ENCODE peak calls at places on chromosomes 4 and X, in five cellular contexts. One of them, this sample, is unnamed.
A peak's percentile ranks its signal among the peaks of the same experiment; 100 is the strongest.

GRCh38 chr4:179755322-179755721 is 2313.1 kb upstream of the AGA start:
- DNase-seq in CD8-positive, alpha-beta T cell: no peak
- DNase-seq in neural progenitor cell: no peak
- DNase-seq in tibial artery: no peak
- DNase-seq in astrocyte of the spinal cord: no peak
- DNase-seq in this sample: no peak

GRCh38 chr4:135277980-135278315 is 1076.4 kb upstream of the PABPC4L start:
- DNase-seq in neural progenitor cell: peak; percentile 55
- DNase-seq in CD8-positive, alpha-beta T cell: no peak
- DNase-seq in astrocyte of the spinal cord: no peak
- DNase-seq in tibial artery: no peak
- DNase-seq in this sample: no peak

GRCh38 chr4:93776386-93777080 is 52.0 kb upstream of the ATOH1 start:
- DNase-seq in tibial artery: no peak
- DNase-seq in astrocyte of the spinal cord: peak; percentile 58
- DNase-seq in CD8-positive, alpha-beta T cell: no peak
- DNase-seq in neural progenitor cell: no peak
- DNase-seq in this sample: no peak

GRCh38 chr4:76515975-76516853 is 81.2 kb downstream of the SHROOM3 start:
- DNase-seq in astrocyte of the spinal cord: no peak
- DNase-seq in neural progenitor cell: no peak
- DNase-seq in CD8-positive, alpha-beta T cell: no peak
- DNase-seq in tibial artery: no peak
- DNase-seq in this sample: no peak

GRCh38 chrX:119399772-119400101 is 601 bp downstream of the SLC25A43 start:
- DNase-seq in astrocyte of the spinal cord: peak; percentile 24
- DNase-seq in CD8-positive, alpha-beta T cell: no peak
- DNase-seq in tibial artery: no peak
- DNase-seq in neural progenitor cell: peak; percentile 33
- DNase-seq in this sample: no peak

GRCh38 chrX:3712080-3712869 is 1.2 kb downstream of the PRKX start:
- DNase-seq in CD8-positive, alpha-beta T cell: no peak
- DNase-seq in astrocyte of the spinal cord: peak; percentile 33
- DNase-seq in tibial artery: peak; percentile 21
- DNase-seq in neural progenitor cell: peak; percentile 12
- DNase-seq in this sample: no peak

GRCh38 chrX:121389976-121390709 is 342.7 kb downstream of the GLUD2 start:
- DNase-seq in neural progenitor cell: no peak
- DNase-seq in CD8-positive, alpha-beta T cell: no peak
- DNase-seq in astrocyte of the spinal cord: peak; percentile 29
- DNase-seq in tibial artery: no peak
- DNase-seq in this sample: peak; percentile 2

GRCh38 chr4:171928336-171928735 is 115.1 kb downstream of the GALNTL6 start:
- DNase-seq in astrocyte of the spinal cord: no peak
- DNase-seq in CD8-positive, alpha-beta T cell: no peak
- DNase-seq in neural progenitor cell: no peak
- DNase-seq in tibial artery: no peak
- DNase-seq in this sample: no peak

GRCh38 chrX:121558886-121559285 is 511.5 kb downstream of the GLUD2 start:
- DNase-seq in astrocyte of the spinal cord: no peak
- DNase-seq in tibial artery: no peak
- DNase-seq in CD8-positive, alpha-beta T cell: no peak
- DNase-seq in neural progenitor cell: no peak
- DNase-seq in this sample: no peak

GRCh38 chr4:89324671-89325070 is 17.1 kb upstream of the GPRIN3 start:
- DNase-seq in astrocyte of the spinal cord: peak; percentile 6
- DNase-seq in tibial artery: no peak
- DNase-seq in CD8-positive, alpha-beta T cell: no peak
- DNase-seq in neural progenitor cell: no peak
- DNase-seq in this sample: no peak

GRCh38 chr4:93359609-93360008 is 468.9 kb upstream of the ATOH1 start:
- DNase-seq in neural progenitor cell: no peak
- DNase-seq in tibial artery: no peak
- DNase-seq in astrocyte of the spinal cord: no peak
- DNase-seq in CD8-positive, alpha-beta T cell: no peak
- DNase-seq in this sample: no peak

GRCh38 chr4:105878668-105879067 is 16.6 kb upstream of the NPNT start:
- DNase-seq in tibial artery: no peak
- DNase-seq in astrocyte of the spinal cord: no peak
- DNase-seq in CD8-positive, alpha-beta T cell: no peak
- DNase-seq in neural progenitor cell: no peak
- DNase-seq in this sample: no peak

GRCh38 chrX:47097018-47097417 is 18.8 kb downstream of the RGN start:
- DNase-seq in neural progenitor cell: no peak
- DNase-seq in astrocyte of the spinal cord: no peak
- DNase-seq in CD8-positive, alpha-beta T cell: no peak
- DNase-seq in tibial artery: no peak
- DNase-seq in this sample: no peak

GRCh38 chrX:51144828-51145442 is 187.7 kb upstream of the NUDT10 start:
- DNase-seq in neural progenitor cell: peak; percentile 76
- DNase-seq in astrocyte of the spinal cord: peak; percentile 5
- DNase-seq in CD8-positive, alpha-beta T cell: peak; percentile 12
- DNase-seq in tibial artery: no peak
- DNase-seq in this sample: no peak

GRCh38 chr4:84474107-84474506 is 25.0 kb downstream of the NKX6-1 start:
- DNase-seq in neural progenitor cell: no peak
- DNase-seq in astrocyte of the spinal cord: no peak
- DNase-seq in tibial artery: no peak
- DNase-seq in CD8-positive, alpha-beta T cell: no peak
- DNase-seq in this sample: no peak

GRCh38 chrX:49237060-49237459 is 1.8 kb downstream of the CCDC22 start:
- DNase-seq in CD8-positive, alpha-beta T cell: no peak
- DNase-seq in astrocyte of the spinal cord: no peak
- DNase-seq in neural progenitor cell: no peak
- DNase-seq in tibial artery: peak; percentile 27
- DNase-seq in this sample: no peak

GRCh38 chr4:159446266-159446976 is 343.5 kb downstream of the RAPGEF2 start:
- DNase-seq in tibial artery: peak; percentile 40
- DNase-seq in astrocyte of the spinal cord: peak; percentile 80
- DNase-seq in CD8-positive, alpha-beta T cell: no peak
- DNase-seq in neural progenitor cell: peak; percentile 69
- DNase-seq in this sample: peak; percentile 49

GRCh38 chr4:157217708-157218107 is 2.8 kb upstream of the GRIA2 start:
- DNase-seq in astrocyte of the spinal cord: peak; percentile 45
- DNase-seq in tibial artery: no peak
- DNase-seq in neural progenitor cell: peak; percentile 35
- DNase-seq in CD8-positive, alpha-beta T cell: no peak
- DNase-seq in this sample: no peak

GRCh38 chr4:76767983-76768382 is 130.0 kb downstream of the SOWAHB start:
- DNase-seq in astrocyte of the spinal cord: peak; percentile 27
- DNase-seq in CD8-positive, alpha-beta T cell: no peak
- DNase-seq in neural progenitor cell: no peak
- DNase-seq in tibial artery: no peak
- DNase-seq in this sample: no peak

GRCh38 chr4:6228158-6229067 is 28.1 kb upstream of the JAKMIP1 start:
- DNase-seq in neural progenitor cell: no peak
- DNase-seq in CD8-positive, alpha-beta T cell: no peak
- DNase-seq in astrocyte of the spinal cord: no peak
- DNase-seq in tibial artery: no peak
- DNase-seq in this sample: no peak

GRCh38 chrX:53571494-53571893 is 115.0 kb downstream of the HUWE1 start:
- DNase-seq in astrocyte of the spinal cord: no peak
- DNase-seq in CD8-positive, alpha-beta T cell: no peak
- DNase-seq in neural progenitor cell: no peak
- DNase-seq in tibial artery: no peak
- DNase-seq in this sample: no peak

GRCh38 chrX:115642304-115642703 is 81.3 kb downstream of the PLS3 start:
- DNase-seq in CD8-positive, alpha-beta T cell: no peak
- DNase-seq in tibial artery: no peak
- DNase-seq in neural progenitor cell: peak; percentile 5
- DNase-seq in astrocyte of the spinal cord: no peak
- DNase-seq in this sample: no peak

GRCh38 chr4:107034982-107035710 is 967 bp downstream of the DKK2 start:
- DNase-seq in neural progenitor cell: peak; percentile 72
- DNase-seq in astrocyte of the spinal cord: peak; percentile 45
- DNase-seq in CD8-positive, alpha-beta T cell: no peak
- DNase-seq in tibial artery: peak; percentile 21
- DNase-seq in this sample: no peak

GRCh38 chrX:105190252-105190853 is 30.1 kb downstream of the TEX13A start:
- DNase-seq in neural progenitor cell: peak; percentile 10
- DNase-seq in tibial artery: no peak
- DNase-seq in astrocyte of the spinal cord: peak; percentile 40
- DNase-seq in CD8-positive, alpha-beta T cell: no peak
- DNase-seq in this sample: no peak

GRCh38 chrX:21741869-21742701 is 15.8 kb downstream of the SMPX start:
- DNase-seq in tibial artery: no peak
- DNase-seq in neural progenitor cell: no peak
- DNase-seq in astrocyte of the spinal cord: no peak
- DNase-seq in CD8-positive, alpha-beta T cell: no peak
- DNase-seq in this sample: no peak

GRCh38 chr4:23815351-23815750 is 74.5 kb downstream of the PPARGC1A start:
- DNase-seq in tibial artery: no peak
- DNase-seq in neural progenitor cell: no peak
- DNase-seq in CD8-positive, alpha-beta T cell: no peak
- DNase-seq in astrocyte of the spinal cord: no peak
- DNase-seq in this sample: no peak

GRCh38 chrX:82208976-82209375 is 1007.1 kb downstream of the SH3BGRL start:
- DNase-seq in tibial artery: no peak
- DNase-seq in astrocyte of the spinal cord: no peak
- DNase-seq in CD8-positive, alpha-beta T cell: no peak
- DNase-seq in neural progenitor cell: no peak
- DNase-seq in this sample: no peak

GRCh38 chr4:8694651-8695151 is 102.1 kb downstream of the CPZ start:
- DNase-seq in CD8-positive, alpha-beta T cell: no peak
- DNase-seq in astrocyte of the spinal cord: no peak
- DNase-seq in neural progenitor cell: no peak
- DNase-seq in tibial artery: no peak
- DNase-seq in this sample: no peak

GRCh38 chr4:77158487-77158861 is 1.5 kb downstream of the CCNG2 start:
- DNase-seq in CD8-positive, alpha-beta T cell: no peak
- DNase-seq in neural progenitor cell: no peak
- DNase-seq in astrocyte of the spinal cord: no peak
- DNase-seq in tibial artery: peak; percentile 30
- DNase-seq in this sample: no peak

GRCh38 chr4:171142045-171142444 is 671.2 kb upstream of the GALNTL6 start:
- DNase-seq in tibial artery: no peak
- DNase-seq in neural progenitor cell: no peak
- DNase-seq in astrocyte of the spinal cord: no peak
- DNase-seq in CD8-positive, alpha-beta T cell: no peak
- DNase-seq in this sample: no peak

GRCh38 chrX:41452565-41452964 is 5.4 kb downstream of the NYX start:
- DNase-seq in tibial artery: no peak
- DNase-seq in astrocyte of the spinal cord: no peak
- DNase-seq in neural progenitor cell: no peak
- DNase-seq in CD8-positive, alpha-beta T cell: no peak
- DNase-seq in this sample: no peak

GRCh38 chrX:41459714-41460113 is 12.6 kb downstream of the NYX start:
- DNase-seq in CD8-positive, alpha-beta T cell: no peak
- DNase-seq in astrocyte of the spinal cord: no peak
- DNase-seq in tibial artery: no peak
- DNase-seq in neural progenitor cell: no peak
- DNase-seq in this sample: no peak

GRCh38 chrX:41452972-41453371 is 5.8 kb downstream of the NYX start:
- DNase-seq in neural progenitor cell: no peak
- DNase-seq in CD8-positive, alpha-beta T cell: no peak
- DNase-seq in tibial artery: no peak
- DNase-seq in astrocyte of the spinal cord: peak; percentile 80
- DNase-seq in this sample: no peak

GRCh38 chrX:41457618-41458192 is 10.6 kb downstream of the NYX start:
- DNase-seq in neural progenitor cell: no peak
- DNase-seq in tibial artery: no peak
- DNase-seq in CD8-positive, alpha-beta T cell: no peak
- DNase-seq in astrocyte of the spinal cord: no peak
- DNase-seq in this sample: no peak
- TF ChIP-seq CTCF in neural progenitor cell: peak; percentile 33
- TF ChIP-seq CTCF in tibial artery: no peak
- TF ChIP-seq CTCF in CD8-positive, alpha-beta T cell: no peak
- TF ChIP-seq CTCF in astrocyte of the spinal cord: peak; percentile 10
- TF ChIP-seq CTCF in this sample: no peak

GRCh38 chr4:56465599-56466295 is 1.7 kb upstream of the SRP72 start:
- DNase-seq in CD8-positive, alpha-beta T cell: no peak
- DNase-seq in neural progenitor cell: peak; percentile 10
- DNase-seq in astrocyte of the spinal cord: no peak
- DNase-seq in tibial artery: no peak
- DNase-seq in this sample: no peak
- H3K4me3 ChIP-seq in CD8-positive, alpha-beta T cell: peak overlapping the region; percentile 63
- H3K4me3 ChIP-seq in neural progenitor cell: peak overlapping the region; percentile 92
- H3K4me3 ChIP-seq in astrocyte of the spinal cord: peak overlapping the region; percentile 61
- H3K4me3 ChIP-seq in tibial artery: peak overlapping the region; percentile 78
- H3K4me3 ChIP-seq in this sample: peak overlapping the region; percentile 89

DNA sequence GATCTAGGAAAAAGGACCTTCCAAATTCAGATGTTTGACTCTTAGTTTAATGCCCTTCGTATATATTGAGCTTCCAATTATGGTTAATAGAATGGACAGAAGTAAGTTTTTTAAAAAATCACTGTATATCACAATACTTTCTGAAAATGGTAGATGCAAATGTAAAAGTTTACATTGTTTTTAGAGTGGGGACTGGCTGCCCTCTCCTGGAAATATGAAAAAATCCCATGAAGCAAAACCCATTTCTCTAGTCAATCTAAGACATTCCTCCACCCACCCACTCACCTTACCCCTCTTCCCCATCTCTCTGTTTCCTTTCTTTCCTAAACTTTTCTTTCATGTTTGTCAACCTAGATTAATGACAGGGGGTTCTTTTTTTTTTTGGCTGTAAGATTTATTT is 134.5 kb downstream of the ARHGAP6 start:
- DNase-seq in tibial artery: no peak
- DNase-seq in neural progenitor cell: no peak
- DNase-seq in astrocyte of the spinal cord: peak; percentile 37
- DNase-seq in CD8-positive, alpha-beta T cell: no peak
- DNase-seq in this sample: no peak
- TF ChIP-seq CTCF in tibial artery: peak; percentile 53
- TF ChIP-seq CTCF in neural progenitor cell: peak; percentile 20
- TF ChIP-seq CTCF in astrocyte of the spinal cord: no peak
- TF ChIP-seq CTCF in CD8-positive, alpha-beta T cell: no peak
- TF ChIP-seq CTCF in this sample: peak; percentile 17

GRCh38 chr4:13544556-13545393 is 467 bp upstream of the NKX3-2 start:
- DNase-seq in neural progenitor cell: peak; percentile 93
- DNase-seq in astrocyte of the spinal cord: peak; percentile 68
- DNase-seq in CD8-positive, alpha-beta T cell: no peak
- DNase-seq in tibial artery: peak; percentile 67
- DNase-seq in this sample: no peak

GRCh38 chr4:13546374-13546854 is 2.1 kb upstream of the NKX3-2 start:
- DNase-seq in tibial artery: no peak
- DNase-seq in CD8-positive, alpha-beta T cell: no peak
- DNase-seq in astrocyte of the spinal cord: no peak
- DNase-seq in neural progenitor cell: no peak
- DNase-seq in this sample: no peak

GRCh38 chr4:13546855-13547562 is 2.7 kb upstream of the NKX3-2 start:
- DNase-seq in astrocyte of the spinal cord: no peak
- DNase-seq in neural progenitor cell: peak; percentile 75
- DNase-seq in tibial artery: no peak
- DNase-seq in CD8-positive, alpha-beta T cell: no peak
- DNase-seq in this sample: no peak

GRCh38 chr4:13543648-13544555 is at the start of gene NKX3-2:
- DNase-seq in neural progenitor cell: peak; percentile 74
- DNase-seq in CD8-positive, alpha-beta T cell: no peak
- DNase-seq in astrocyte of the spinal cord: no peak
- DNase-seq in tibial artery: no peak
- DNase-seq in this sample: no peak

DNA sequence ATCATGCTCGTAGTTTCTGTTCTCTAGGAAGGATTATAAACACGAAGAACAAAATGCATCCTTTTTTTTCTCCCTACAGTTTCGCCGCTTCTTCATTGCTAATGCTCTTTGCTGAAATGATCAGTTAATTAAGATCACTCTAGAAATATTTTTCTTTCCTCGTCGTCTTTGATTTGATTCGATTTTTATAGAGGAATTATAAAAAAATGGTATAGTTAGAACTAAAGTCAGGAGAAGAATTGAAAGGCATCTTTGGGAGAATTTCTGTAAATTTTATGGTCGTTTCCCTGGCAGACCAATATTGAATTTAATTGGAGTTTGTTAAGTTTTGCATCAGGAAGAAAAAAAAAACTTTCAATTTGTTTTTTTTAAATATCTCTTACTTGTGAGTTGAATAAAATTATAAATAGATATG is 1.1 kb upstream of the NKX3-2 start:
- DNase-seq in tibial artery: no peak
- DNase-seq in neural progenitor cell: no peak
- DNase-seq in CD8-positive, alpha-beta T cell: no peak
- DNase-seq in astrocyte of the spinal cord: no peak
- DNase-seq in this sample: no peak
- H3K4me3 ChIP-seq in tibial artery: peak overlapping the region; percentile 60
- H3K4me3 ChIP-seq in neural progenitor cell: peak overlapping the region; percentile 67
- H3K4me3 ChIP-seq in CD8-positive, alpha-beta T cell: peak overlapping the region; percentile 47
- H3K4me3 ChIP-seq in astrocyte of the spinal cord: peak overlapping the region; percentile 49
- H3K4me3 ChIP-seq in this sample: peak overlapping the region; percentile 57